ENCODE peak calls at places on chromosomes 2 and 18, in four cellular contexts. S is neural progenitor cell; Y is stimulated activated CD8-positive, alpha-beta memory T cell treated with anti-CD3 and anti-CD28 coated beads, Interleukin-15, amount 100 ng/mL, for 48 hours; X is HuH-7. H is an unnamed sample.

GRCh38 chr2:171049691-171050090 is 111.0 kb downstream of the TLK1 start:
- DNase-seq in S (no peak), Y (no peak), X (no peak), H (no peak)

GRCh38 chr2:213065583-213066444 is 85.6 kb downstream of the IKZF2 start:
- DNase-seq in Y (no peak), X (no peak), S (peak; percentile 65), H (no peak)

GRCh38 chr18:49795612-49796552 is 17.5 kb downstream of the ACAA2 start:
- DNase-seq in S (no peak), Y (no peak), X (no peak), H (no peak)

GRCh38 chr18:46321954-46322353 is 217.8 kb downstream of the HAUS1 start:
- DNase-seq in X (no peak), S (peak; percentile 69), Y (no peak), H (no peak)

GRCh38 chr2:11348209-11348749 is 3.8 kb upstream of the ROCK2 start:
- DNase-seq in Y (no peak), S (no peak), X (no peak), H (no peak)

GRCh38 chr18:73638709-73639108 is 508.9 kb downstream of the FBXO15 start:
- DNase-seq in S (no peak), Y (no peak), X (no peak), H (no peak)

GRCh38 chr2:54845094-54845493 is 121.6 kb downstream of the EML6 start:
- DNase-seq in Y (no peak), S (no peak), X (no peak), H (no peak)

GRCh38 chr2:120026890-120027289 is 14.0 kb downstream of the EPB41L5 start:
- DNase-seq in Y (no peak), X (no peak), S (no peak), H (no peak)

GRCh38 chr18:78144669-78145068 is 834.9 kb upstream of the SALL3 start:
- DNase-seq in X (no peak), Y (no peak), S (no peak), H (no peak)

GRCh38 chr2:53448591-53448990 is 319.0 kb upstream of the CHAC2 start:
- DNase-seq in Y (no peak), X (no peak), S (no peak), H (no peak)

GRCh38 chr2:84493494-84493893 is 22.8 kb upstream of the DNAH6 start:
- DNase-seq in Y (no peak), X (no peak), S (peak; percentile 19), H (no peak)